ENCODE peak calls at places on chromosomes 3 and 15, in nine cellular contexts. M is GM12865, V is astrocyte of the cerebellum, W is HFF-Myc, R is Peyer's patch, B is SK-N-SH, N is DMS153, F is heart left ventricle, S is heart right ventricle. X is an unnamed sample.

GRCh38 chr3:11720220-11721113 is 76.8 kb upstream of the VGLL4 start:
- DNase-seq in V (peak; percentile 27), F (peak; percentile 72), N (peak; percentile 38), W (peak; percentile 63), R (peak; percentile 87), B (peak; percentile 76), M (peak; percentile 71), S (peak; percentile 63), X (peak; percentile 44)

GRCh38 chr15:62850791-62851291 is 191.7 kb upstream of the TPM1 start:
- DNase-seq in V (peak; percentile 65), N (no peak), S (no peak), B (no peak), R (no peak), M (no peak), W (peak; percentile 32), F (no peak), X (no peak)

GRCh38 chr3:113097821-113098516 is 107.2 kb downstream of the GTPBP8 start:
- DNase-seq in W (peak; percentile 66), S (no peak), V (peak; percentile 69), B (no peak), R (no peak), F (no peak), M (no peak), N (no peak), X (no peak)

GRCh38 chr3:49421890-49422378 is 339 bp downstream of the AMT start:
- DNase-seq in N (no peak), V (no peak), R (peak; percentile 58), S (no peak), F (no peak), M (no peak), W (no peak), B (no peak), X (no peak)

GRCh38 chr15:94411279-94411678 is 179.9 kb downstream of the MCTP2 start:
- DNase-seq in F (no peak), V (no peak), S (no peak), N (peak; percentile 86), B (no peak), R (no peak), M (no peak), W (no peak), X (no peak)

GRCh38 chr3:11907667-11908660 is 61.3 kb upstream of the TAMM41 start:
- DNase-seq in F (no peak), B (no peak), R (no peak), W (no peak), N (no peak), V (no peak), M (no peak), S (no peak), X (no peak)

GRCh38 chr3:110811050-110811449 is 260.6 kb upstream of the NECTIN3 start:
- DNase-seq in M (no peak), R (no peak), B (no peak), V (peak; percentile 52), F (no peak), S (no peak), W (no peak), N (no peak), X (no peak)

GRCh38 chr3:76487446-76487845 is 552.5 kb upstream of the ROBO2 start:
- DNase-seq in B (no peak), W (no peak), S (no peak), M (peak; percentile 28), N (no peak), V (no peak), F (no peak), R (no peak), X (no peak)

GRCh38 chr3:169700195-169700594 is 36.7 kb upstream of the MECOM start:
- DNase-seq in M (no peak), B (no peak), R (no peak), N (no peak), W (no peak), V (no peak), F (no peak), S (no peak), X (no peak)

GRCh38 chr15:68352401-68353062 is 75.0 kb downstream of the FEM1B start:
- DNase-seq in F (no peak), R (no peak), B (no peak), W (peak; percentile 96), N (no peak), S (no peak), M (peak; percentile 55), V (peak; percentile 82), X (no peak)

GRCh38 chr3:192804502-192804901 is 77.2 kb upstream of the FGF12 start:
- DNase-seq in S (no peak), B (no peak), N (no peak), V (no peak), R (no peak), W (no peak), F (no peak), M (no peak), X (no peak)

GRCh38 chr15:91271565-91272153 is 171.6 kb downstream of the SV2B start:
- DNase-seq in V (peak; percentile 60), N (peak; percentile 18), B (peak; percentile 69), F (peak; percentile 44), M (peak; percentile 70), R (no peak), W (peak; percentile 31), S (peak; percentile 38), X (peak; percentile 54)

X was measured in GM10248.